ENCODE peak calls at places on chromosomes 12 and 14, in seven cellular contexts. C is activated T-helper 9 cell treated with anti-CD3 and anti-CD28 coated beads, Interleukin-2, amount 50 U/mL, for 16 hours; A is lower lobe of right lung; V is AG04450; H is stimulated activated CD8-positive, alpha-beta memory T cell treated with anti-CD3 and anti-CD28 coated beads, Interleukin-2, amount 100 ng/mL, for 1 hour; Y is SK-N-DZ; M is coronary artery. O is an unnamed sample.
A peak's percentile ranks its signal among the peaks of the same experiment; 100 is the strongest.

GRCh38 chr12:47014474-47014873 is 64.9 kb upstream of the PCED1B start:
- DNase-seq in C (no peak), A (no peak), V (peak; percentile 84), H (no peak), Y (no peak), M (no peak), O (peak; percentile 60)

GRCh38 chr12:58081488-58081887 is 140.1 kb downstream of the ATP23 start:
- DNase-seq in C (no peak), A (no peak), V (no peak), H (no peak), Y (no peak), M (no peak), O (no peak)

GRCh38 chr14:97369901-97370300 is 572.7 kb downstream of the VRK1 start:
- DNase-seq in C (no peak), A (no peak), V (no peak), H (no peak), Y (no peak), M (no peak), O (no peak)

GRCh38 chr12:42887657-42888056 is 298.1 kb upstream of the PRICKLE1 start:
- DNase-seq in C (no peak), A (no peak), V (no peak), H (no peak), Y (no peak), M (no peak), O (no peak)

GRCh38 chr12:51441583-51441982 is 17.0 kb downstream of the SLC4A8 start:
- DNase-seq in C (no peak), A (no peak), V (peak; percentile 45), H (no peak), Y (no peak), M (no peak), O (peak; percentile 53)

GRCh38 chr12:65725376-65725775 is 98.9 kb upstream of the HMGA2 start:
- DNase-seq in C (no peak), A (no peak), V (no peak), H (no peak), Y (no peak), M (no peak), O (peak; percentile 43)

GRCh38 chr12:56010112-56010570 is 10.7 kb upstream of the IKZF4 start:
- DNase-seq in C (no peak), A (no peak), V (no peak), H (no peak), Y (no peak), M (no peak), O (no peak)

GRCh38 chr14:85037411-85037810 is 492.5 kb upstream of the FLRT2 start:
- DNase-seq in C (no peak), A (no peak), V (no peak), H (no peak), Y (no peak), M (no peak), O (no peak)

GRCh38 chr12:121326996-121327674 is 25.1 kb downstream of the ANAPC5 start:
- DNase-seq in C (no peak), A (no peak), V (no peak), H (no peak), Y (no peak), M (no peak), O (no peak)

GRCh38 chr14:51616724-51617409 is 34.8 kb upstream of the FRMD6 start:
- DNase-seq in C (no peak), A (no peak), V (peak; percentile 78), H (no peak), Y (no peak), M (no peak), O (peak; percentile 55)

GRCh38 chr12:3596703-3597472 is 105.9 kb downstream of the PRMT8 start:
- DNase-seq in C (no peak), A (no peak), V (no peak), H (no peak), Y (no peak), M (no peak), O (no peak)